ENCODE peak calls at places on chromosomes 7 and 10, in four cellular contexts. H, M, B and Z are unnamed samples.

GRCh38 chr10:113058175-113058961 is 108.3 kb downstream of the TCF7L2 start:
- DNase-seq in M (no peak), B (no peak), H (peak; percentile 66), Z (no peak)

GRCh38 chr7:2120251-2120660 is 112.5 kb downstream of the MAD1L1 start:
- DNase-seq in B (no peak), M (peak; percentile 69), H (no peak), Z (peak; percentile 15)

GRCh38 chr10:13810536-13810935 is 223.8 kb downstream of the PRPF18 start:
- DNase-seq in H (no peak), B (no peak), M (no peak), Z (no peak)

GRCh38 chr10:98919899-98920298 is 315.8 kb downstream of the HPSE2 start:
- DNase-seq in M (no peak), H (no peak), B (no peak), Z (no peak)

GRCh38 chr7:157676001-157676400 is 339.2 kb downstream of the DNAJB6 start:
- DNase-seq in M (no peak), H (peak; percentile 29), B (peak; percentile 3), Z (no peak)

GRCh38 chr10:88154596-88155250 is 291.3 kb downstream of the PTEN start:
- DNase-seq in M (no peak), B (no peak), H (no peak), Z (no peak)

GRCh38 chr10:58754419-58755180 is 241.9 kb downstream of the BICC1 start:
- DNase-seq in H (no peak), M (no peak), B (no peak), Z (no peak)

GRCh38 chr10:6202098-6202683 is 541 bp upstream of the PFKFB3 start:
- DNase-seq in H (no peak), M (no peak), B (no peak), Z (no peak)

GRCh38 chr10:93280699-93281366 is 201.3 kb downstream of the MYOF start:
- DNase-seq in M (no peak), B (no peak), H (no peak), Z (no peak)

GRCh38 chr7:147419001-147419400 is 1171.6 kb upstream of the C7orf33 start:
- DNase-seq in M (no peak), B (no peak), H (peak; percentile 50), Z (no peak)

GRCh38 chr10:71975891-71976725 is 11.9 kb downstream of the CHST3 start:
- DNase-seq in B (peak; percentile 82), M (no peak), H (no peak), Z (no peak)

GRCh38 chr7:84455788-84456187 is 261.2 kb upstream of the SEMA3A start:
- DNase-seq in M (no peak), B (no peak), H (no peak), Z (no peak)

GRCh38 chr7:75645570-75645969 is 93.2 kb downstream of the HIP1 start:
- DNase-seq in B (no peak), H (no peak), M (no peak), Z (no peak)

GRCh38 chr10:11715815-11716494 is 26.2 kb upstream of the ECHDC3 start:
- DNase-seq in B (no peak), M (no peak), H (no peak), Z (no peak)

GRCh38 chr10:92387289-92387940 is 96.4 kb downstream of the MARCHF5 start:
- DNase-seq in B (peak; percentile 48), M (no peak), H (no peak), Z (no peak)

GRCh38 chr10:43114743-43115611 is 23.3 kb upstream of the CSGALNACT2 start:
- DNase-seq in M (no peak), B (no peak), H (no peak), Z (no peak)

GRCh38 chr10:124156524-124157225 is 63.3 kb upstream of the CHST15 start:
- DNase-seq in H (no peak), M (no peak), B (peak; percentile 45), Z (no peak)

GRCh38 chr7:130899071-130899451 is 165.1 kb upstream of the KLF14 start:
- DNase-seq in B (no peak), M (no peak), H (no peak), Z (no peak)

GRCh38 chr10:58217612-58218011 is 50.1 kb downstream of the IPMK start:
- DNase-seq in H (no peak), B (no peak), M (no peak), Z (no peak)

GRCh38 chr10:25425776-25426175 is 251.0 kb downstream of the GPR158 start:
- DNase-seq in M (no peak), H (no peak), B (no peak), Z (no peak)

GRCh38 chr10:102654566-102654965 is 10.3 kb downstream of the TRIM8 start:
- DNase-seq in M (no peak), B (no peak), H (no peak), Z (no peak)

GRCh38 chr7:8201846-8202441 is 60.0 kb downstream of the ICA1 start:
- DNase-seq in M (no peak), B (no peak), H (no peak), Z (no peak)

GRCh38 chr10:122632031-122632430 is 67.6 kb downstream of the C10orf120 start:
- DNase-seq in M (no peak), H (no peak), B (no peak), Z (no peak)

GRCh38 chr7:140300263-140301131 is 97.8 kb downstream of the SLC37A3 start:
- DNase-seq in B (no peak), H (no peak), M (no peak), Z (no peak)

GRCh38 chr7:30225863-30226361 is 58.5 kb upstream of the ZNRF2 start:
- DNase-seq in B (peak; percentile 64), M (no peak), H (peak; percentile 88), Z (no peak)

GRCh38 chr7:9978111-9979064 is 995.3 kb upstream of the PHF14 start:
- DNase-seq in M (no peak), H (no peak), B (no peak), Z (no peak)

GRCh38 chr10:30437039-30437781 is 3.2 kb downstream of the MAP3K8 start:
- DNase-seq in B (no peak), M (peak; percentile 56), H (no peak), Z (no peak)

GRCh38 chr10:76126607-76127190 is 695.3 kb downstream of the LRMDA start:
- DNase-seq in M (no peak), H (no peak), B (no peak), Z (no peak)